ENCODE peak calls at places on chromosomes 3 and 15, in six cellular contexts. M is ovary, S is heart right ventricle, N is tibial artery, G is colonic mucosa, L is IMR-90. B is an unnamed sample.

GRCh38 chr3:141921316-141921715 is 44.9 kb downstream of the ATP1B3 start:
- DNase-seq in M (no peak), S (no peak), N (no peak), G (peak; percentile 9), L (no peak), B (no peak)

GRCh38 chr15:69046781-69047180 is 32.3 kb downstream of the NOX5 start:
- DNase-seq in M (no peak), S (no peak), N (no peak), G (no peak), L (no peak), B (no peak)

GRCh38 chr3:159872374-159873109 is 116.1 kb upstream of the IL12A start:
- DNase-seq in M (no peak), S (no peak), N (no peak), G (no peak), L (peak; percentile 95), B (no peak)

GRCh38 chr3:161291191-161291901 is 70.2 kb downstream of the NMD3 start:
- DNase-seq in M (no peak), S (no peak), N (no peak), G (no peak), L (no peak), B (no peak)

GRCh38 chr3:15295506-15295905 is 36.9 kb downstream of the SH3BP5 start:
- DNase-seq in M (no peak), S (peak; percentile 65), N (peak; percentile 63), G (no peak), L (no peak), B (no peak)

GRCh38 chr15:68278345-68279217 is 1.0 kb downstream of the FEM1B start:
- DNase-seq in M (no peak), S (peak; percentile 59), N (no peak), G (peak; percentile 49), L (peak; percentile 35), B (no peak)

GRCh38 chr3:98784666-98785600 is 21.8 kb downstream of the ST3GAL6 start:
- DNase-seq in M (no peak), S (no peak), N (no peak), G (no peak), L (peak; percentile 94), B (no peak)

GRCh38 chr3:16890605-16891333 is 6.0 kb downstream of the PLCL2 start:
- DNase-seq in M (no peak), S (no peak), N (no peak), G (no peak), L (peak; percentile 23), B (no peak)

GRCh38 chr3:120147072-120147871 is 53.0 kb upstream of the GSK3B start:
- DNase-seq in M (no peak), S (no peak), N (no peak), G (peak; percentile 83), L (no peak), B (no peak)

GRCh38 chr15:39919740-39920509 is at the start of gene GPR176:
- DNase-seq in M (peak; percentile 16), S (peak; percentile 15), N (peak; percentile 81), G (peak; percentile 26), L (peak; percentile 84), B (peak; percentile 14)

GRCh38 chr3:13824521-13825316 is 55.2 kb downstream of the WNT7A start:
- DNase-seq in M (no peak), S (no peak), N (no peak), G (no peak), L (no peak), B (no peak)

GRCh38 chr3:13823692-13824091 is 56.2 kb downstream of the WNT7A start:
- DNase-seq in M (no peak), S (no peak), N (no peak), G (no peak), L (no peak), B (no peak)

GRCh38 chr3:13821156-13821555 is 58.7 kb downstream of the WNT7A start:
- DNase-seq in M (no peak), S (no peak), N (no peak), G (no peak), L (no peak), B (no peak)

GRCh38 chr3:13822042-13822441 is 57.8 kb downstream of the WNT7A start:
- DNase-seq in M (no peak), S (no peak), N (no peak), G (no peak), L (no peak), B (no peak)

GRCh38 chr3:13823186-13823585 is 56.7 kb downstream of the WNT7A start:
- DNase-seq in M (no peak), S (no peak), N (no peak), G (no peak), L (no peak), B (no peak)
- H3K4me1 ChIP-seq in M (no peaks in the 10 kb centered on the region), S (no peaks in the 10 kb centered on the region), N (no peaks in the 10 kb centered on the region), G (no peaks in the 10 kb centered on the region), L (no peaks in the 10 kb centered on the region), B (no peaks in the 10 kb centered on the region)

GRCh38 chr15:55320963-55321362 is 1.9 kb downstream of the PIGB start:
- DNase-seq in M (no peak), S (no peak), N (no peak), G (no peak), L (no peak), B (no peak)

GRCh38 chr15:55322452-55322851 is 3.4 kb downstream of the PIGB start:
- DNase-seq in M (no peak), S (no peak), N (no peak), G (no peak), L (no peak), B (no peak)

GRCh38 chr15:55319537-55320325 is 709 bp downstream of the PIGB start:
- DNase-seq in M (no peak), S (no peak), N (peak; percentile 48), G (peak; percentile 46), L (peak; percentile 5), B (peak; percentile 51)

GRCh38 chr15:55318588-55319494 is at the start of the genes PIGB and PIGBOS1:
- DNase-seq in M (peak; percentile 81), S (peak; percentile 88), N (peak; percentile 84), G (peak; percentile 90), L (peak; percentile 89), B (peak; percentile 90)
- TF ChIP-seq CTCF in M (no peak), S (no peak), N (peak; percentile 10), G (no peak), L (peak; percentile 15), B (no peak)

GRCh38 chr15:70789213-70789612 is 25.9 kb upstream of the UACA start:
- DNase-seq in M (no peak), S (no peak), N (no peak), G (no peak), L (peak; percentile 66), B (no peak)

GRCh38 chr15:70792171-70792573 is 28.8 kb upstream of the UACA start:
- DNase-seq in M (no peak), S (no peak), N (no peak), G (no peak), L (peak; percentile 87), B (no peak)

GRCh38 chr15:70791248-70791647 is 27.9 kb upstream of the UACA start:
- DNase-seq in M (no peak), S (no peak), N (no peak), G (no peak), L (no peak), B (no peak)

GRCh38 chr15:70787001-70787400 is 23.6 kb upstream of the UACA start:
- DNase-seq in M (no peak), S (no peak), N (no peak), G (no peak), L (no peak), B (no peak)

DNA sequence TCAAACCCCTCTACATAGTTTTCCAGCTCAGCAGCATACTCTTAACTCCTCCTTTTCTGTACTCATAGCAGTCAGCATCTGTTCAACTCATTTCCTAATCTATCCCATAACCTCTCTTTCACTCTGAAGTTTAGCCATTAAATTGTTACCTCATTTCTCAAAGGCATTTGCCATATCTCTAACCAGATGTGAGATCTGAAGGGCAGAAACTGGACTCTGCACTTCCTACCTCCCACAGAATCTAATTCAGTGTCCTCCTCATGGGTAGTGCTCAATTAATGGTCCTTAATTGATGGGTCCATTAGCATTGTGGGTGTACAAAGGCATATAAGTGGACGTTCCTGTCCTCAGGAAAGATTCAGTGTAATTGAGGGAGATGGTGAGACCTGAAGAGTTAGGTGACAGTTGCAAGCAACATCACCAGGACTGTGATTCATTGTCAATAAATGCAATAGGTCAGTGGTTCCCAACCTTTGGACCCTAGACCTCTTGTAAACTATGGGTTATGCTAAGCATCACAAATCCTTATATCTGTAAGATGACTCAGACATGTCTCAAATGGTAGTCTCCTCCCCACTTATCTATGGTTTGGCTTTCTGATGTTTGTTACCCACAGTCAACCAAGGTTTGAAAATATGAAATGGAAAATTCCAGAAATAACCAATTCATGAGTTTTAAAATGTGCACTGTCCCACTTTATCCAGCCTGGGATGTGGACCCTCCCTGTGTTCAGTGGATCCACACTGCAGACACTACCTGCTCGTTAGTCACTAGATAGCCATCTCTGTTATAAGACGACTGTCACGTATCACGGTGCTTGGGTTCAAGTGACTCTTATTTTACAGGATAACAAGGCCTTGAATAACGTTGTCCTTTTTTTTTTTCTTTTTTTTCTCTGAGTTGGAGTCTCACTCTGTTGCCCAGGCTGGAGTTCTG is 25.0 kb upstream of the UACA start:
- DNase-seq in M (no peak), S (no peak), N (no peak), G (peak; percentile 45), L (peak; percentile 86), B (no peak)
- H3K4me1 ChIP-seq in M (no peaks in the 10 kb centered on the region), S (no peaks in the 10 kb centered on the region), N (no peaks in the 10 kb centered on the region), G (no peaks in the 10 kb centered on the region), L (peaks cover 30% of the 10 kb centered on the region), B (no peaks in the 10 kb centered on the region)

GRCh38 chr15:96353931-96354730 is 23.6 kb downstream of the NR2F2 start:
- DNase-seq in M (peak; percentile 79), S (no peak), N (peak; percentile 56), G (no peak), L (peak; percentile 60), B (no peak)
- TF ChIP-seq CTCF in M (peak; percentile 44), S (peak; percentile 55), N (peak; percentile 49), G (no peak), L (peak; percentile 57), B (no peak)

GRCh38 chr3:177352424-177352823 is 155.1 kb upstream of the TBL1XR1 start:
- DNase-seq in M (no peak), S (no peak), N (no peak), G (no peak), L (no peak), B (no peak)
- H3K4me1 ChIP-seq in M (peaks cover 2% of the 10 kb centered on the region), S (peaks cover 15% of the 10 kb centered on the region), N (peaks cover 3% of the 10 kb centered on the region), G (peaks cover under 1% of the 10 kb centered on the region), L (peaks cover 9% of the 10 kb centered on the region), B (peaks cover 29% of the 10 kb centered on the region)

GRCh38 chr3:43996379-43997301 is 245.0 kb upstream of the TOPAZ1 start:
- DNase-seq in M (no peak), S (peak; percentile 7), N (no peak), G (no peak), L (no peak), B (no peak)
- TF ChIP-seq CTCF in M (no peak), S (no peak), N (no peak), G (no peak), L (no peak), B (no peak)

B was measured in mucosa of descending colon.